ENCODE peak calls at places on chromosome 5, in four cellular contexts. M is Calu3, F is dorsolateral prefrontal cortex, R is HS-5. N is an unnamed sample.

GRCh38 chr5:180790020-180790419 is 12.6 kb downstream of the MGAT1 start:
- DNase-seq in M (no peak), F (no peak), R (no peak), N (no peak)

GRCh38 chr5:73780297-73781080 is 154.5 kb downstream of the ARHGEF28 start:
- DNase-seq in M (no peak), F (no peak), R (no peak), N (peak; percentile 86)

GRCh38 chr5:126384985-126385384 is 38.2 kb upstream of the GRAMD2B start:
- DNase-seq in M (peak; percentile 43), F (no peak), R (peak; percentile 73), N (no peak)

GRCh38 chr5:7047862-7048261 is 334.6 kb downstream of the TENT4A start:
- DNase-seq in M (no peak), F (no peak), R (no peak), N (peak; percentile 46)

GRCh38 chr5:67156976-67157583 is 39.5 kb downstream of the CD180 start:
- DNase-seq in M (peak; percentile 64), F (no peak), R (peak; percentile 6), N (peak; percentile 42)

GRCh38 chr5:66315784-66316183 is 171.7 kb downstream of the SREK1 start:
- DNase-seq in M (no peak), F (no peak), R (no peak), N (no peak)

GRCh38 chr5:61673007-61673735 is 341.1 kb downstream of the ZSWIM6 start:
- DNase-seq in M (peak; percentile 61), F (no peak), R (peak; percentile 41), N (peak; percentile 94)

GRCh38 chr5:32713396-32714381 is 2.6 kb downstream of the NPR3 start:
- DNase-seq in M (peak; percentile 43), F (no peak), R (no peak), N (no peak)

GRCh38 chr5:151357097-151357496 is 9.7 kb upstream of the SLC36A2 start:
- DNase-seq in M (no peak), F (no peak), R (no peak), N (no peak)

GRCh38 chr5:67173959-67174358 is 22.6 kb downstream of the CD180 start:
- DNase-seq in M (no peak), F (no peak), R (no peak), N (no peak)

GRCh38 chr5:108263338-108263737 is 118.6 kb downstream of the FBXL17 start:
- DNase-seq in M (no peak), F (no peak), R (no peak), N (no peak)

GRCh38 chr5:67315802-67316103 is 119.2 kb upstream of the CD180 start:
- DNase-seq in M (no peak), F (no peak), R (no peak), N (no peak)

GRCh38 chr5:140245354-140245753 is 57.5 kb downstream of the PFDN1 start:
- DNase-seq in M (no peak), F (no peak), R (no peak), N (no peak)